ENCODE peak calls at places on chromosomes 1 and 21, in five cellular contexts. T is upper lobe of right lung, E is PC-3, M is tibial artery, Z is astrocyte. C is an unnamed sample.

GRCh38 chr1:26376050-26376449 is 3.5 kb upstream of the ZNF683 start:
- DNase-seq in T (no peak), E (no peak), M (no peak), Z (no peak), C (no peak)

GRCh38 chr1:198529414-198529813 is 11.1 kb downstream of the ATP6V1G3 start:
- DNase-seq in T (no peak), E (peak; percentile 78), M (no peak), Z (peak; percentile 68), C (no peak)

GRCh38 chr1:174364996-174365760 is 82.6 kb upstream of the GPR52 start:
- DNase-seq in T (no peak), E (no peak), M (no peak), Z (no peak), C (no peak)

GRCh38 chr1:241323510-241323909 is 33.5 kb downstream of the RGS7 start:
- DNase-seq in T (no peak), E (peak; percentile 81), M (no peak), Z (peak; percentile 6), C (no peak)

GRCh38 chr1:229637746-229638145 is 11.7 kb downstream of the URB2 start:
- DNase-seq in T (no peak), E (no peak), M (no peak), Z (no peak), C (no peak)

GRCh38 chr1:25993197-25993951 is 4.5 kb downstream of the PAFAH2 start:
- DNase-seq in T (no peak), E (no peak), M (no peak), Z (no peak), C (no peak)

GRCh38 chr1:88917321-88918025 is 26.1 kb upstream of the GTF2B start:
- DNase-seq in T (no peak), E (no peak), M (no peak), Z (no peak), C (no peak)

GRCh38 chr21:44762221-44763049 is 39.2 kb downstream of the UBE2G2 start:
- DNase-seq in T (no peak), E (no peak), M (no peak), Z (no peak), C (no peak)

GRCh38 chr21:15422761-15423160 is 307.0 kb upstream of the USP25 start:
- DNase-seq in T (no peak), E (peak; percentile 92), M (no peak), Z (peak; percentile 98), C (no peak)

GRCh38 chr1:29416267-29416666 is 179.9 kb downstream of the PTPRU start:
- DNase-seq in T (no peak), E (no peak), M (no peak), Z (no peak), C (no peak)

GRCh38 chr1:206890690-206891089 is 6.6 kb upstream of the IL24 start:
- DNase-seq in T (no peak), E (peak; percentile 96), M (no peak), Z (peak; percentile 76), C (no peak)
- H3K4me3 ChIP-seq in T (no peak overlapping the region), E (peak overlapping the region; percentile 48), M (no peak overlapping the region), Z (no peak overlapping the region), C (no peak overlapping the region)

DNA sequence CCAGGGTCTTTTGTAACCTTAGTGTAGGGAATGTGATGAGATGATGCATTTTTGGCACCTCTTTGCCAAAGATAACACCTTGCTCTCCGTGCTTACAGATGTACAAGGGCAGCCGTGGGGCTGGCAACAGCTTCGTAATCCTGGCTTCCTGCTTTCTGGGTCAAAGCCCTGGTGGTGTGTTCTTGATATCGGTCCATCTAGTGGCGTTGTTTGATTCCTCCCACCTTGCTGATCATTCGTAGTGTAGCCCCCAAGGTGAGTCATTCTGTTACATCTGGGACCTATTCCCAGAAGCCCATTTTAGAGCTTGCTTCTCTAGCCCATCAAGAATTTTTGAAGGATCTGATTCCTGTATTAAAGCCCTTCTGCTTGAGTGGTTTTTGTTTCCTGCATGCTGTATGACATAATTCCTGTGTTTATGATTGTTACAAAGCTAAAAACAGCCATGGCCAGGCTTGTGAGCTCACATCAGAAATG is 7.0 kb upstream of the CCT8 start:
- DNase-seq in T (no peak), E (no peak), M (no peak), Z (peak; percentile 69), C (no peak)
- H3K4me1 ChIP-seq in T (peaks cover 8% of the 10 kb centered on the region), E (peaks cover 24% of the 10 kb centered on the region), M (no peaks in the 10 kb centered on the region), Z (peaks cover 15% of the 10 kb centered on the region), C (peaks cover 52% of the 10 kb centered on the region)

GRCh38 chr1:119631086-119631432 is 17.0 kb downstream of the ZNF697 start:
- DNase-seq in T (no peak), E (no peak), M (no peak), Z (no peak), C (no peak)
- H3K4me3 ChIP-seq in T (peak overlapping the region; percentile 29), E (no peak overlapping the region), M (peak overlapping the region; percentile 38), Z (peak overlapping the region; percentile 6), C (no peak overlapping the region)

GRCh38 chr1:112061852-112062451 is 72.5 kb upstream of the KCND3 start:
- DNase-seq in T (no peak), E (no peak), M (no peak), Z (no peak), C (no peak)
- H3K4me1 ChIP-seq in T (no peaks in the 10 kb centered on the region), E (no peaks in the 10 kb centered on the region), M (no peaks in the 10 kb centered on the region), Z (no peaks in the 10 kb centered on the region), C (no peaks in the 10 kb centered on the region)

DNA sequence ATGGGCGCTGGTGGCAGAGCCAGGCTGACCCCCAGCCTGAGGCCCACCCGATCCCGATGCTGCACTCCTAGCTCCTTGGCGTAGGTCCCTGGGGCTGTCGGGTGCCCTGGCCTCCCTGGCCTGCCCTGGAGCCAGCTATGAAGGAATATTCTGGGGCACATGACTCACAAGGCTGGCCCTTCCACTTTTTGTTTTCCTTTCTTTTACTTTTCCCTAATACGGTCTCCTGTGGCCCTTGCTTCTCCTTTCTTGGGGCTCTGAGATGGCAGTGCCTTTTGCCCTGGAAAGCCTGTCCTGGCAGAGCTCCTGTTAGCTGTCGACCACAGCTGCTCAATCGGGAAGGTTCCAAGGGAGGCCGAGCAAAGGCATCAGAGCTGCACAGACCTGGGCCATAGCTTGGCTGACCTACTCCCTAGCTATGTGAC is 22.1 kb downstream of the ARHGEF10L start:
- DNase-seq in T (no peak), E (peak; percentile 83), M (peak; percentile 75), Z (no peak), C (no peak)
- H3K4me3 ChIP-seq in T (no peak overlapping the region), E (no peak overlapping the region), M (peak overlapping the region; percentile 9), Z (no peak overlapping the region), C (no peak overlapping the region)